ENCODE peak calls at places on chromosomes 7 and 10, in ten cellular contexts. P is astrocyte of the spinal cord; F is activated naive CD8-positive, alpha-beta T cell treated with anti-CD3 and anti-CD28 coated beads, Interleukin-2, amount 50 U/mL, for 24 hours; G is CD8-positive, alpha-beta memory T cell; X is NCI-H345; I is SW480; Y is right lobe of liver; B is HTR-8/SVneo; Z is C1 segment of cervical spinal cord; U is stimulated activated naive CD4-positive, alpha-beta T cell. K is an unnamed sample.

GRCh38 chr7:75854233-75854632 is 24.6 kb upstream of the RHBDD2 start:
- DNase-seq in P (peak; percentile 39), F (no peak), G (no peak), X (no peak), I (no peak), Y (no peak), B (no peak), Z (no peak), U (no peak), K (no peak)

GRCh38 chr7:107694395-107694794 is 33.8 kb downstream of the SLC26A4 start:
- DNase-seq in P (peak; percentile 30), F (no peak), G (no peak), X (no peak), I (no peak), Y (no peak), B (no peak), Z (no peak), U (no peak), K (no peak)

GRCh38 chr7:27110163-27110976 is 7.9 kb upstream of the HOXA2 start:
- DNase-seq in P (peak; percentile 97), F (no peak), G (no peak), X (no peak), I (no peak), Y (no peak), B (peak; percentile 83), Z (no peak), U (no peak), K (no peak)

GRCh38 chr7:30906014-30906413 is 5.6 kb upstream of the AQP1 start:
- DNase-seq in P (no peak), F (no peak), G (no peak), X (peak; percentile 13), I (no peak), Y (no peak), B (no peak), Z (no peak), U (no peak), K (no peak)

GRCh38 chr7:15571303-15571878 is 9.6 kb upstream of the AGMO start:
- DNase-seq in P (peak; percentile 67), F (no peak), G (no peak), X (no peak), I (no peak), Y (no peak), B (no peak), Z (no peak), U (no peak), K (no peak)

GRCh38 chr10:27564381-27564780 is 60.3 kb downstream of the RAB18 start:
- DNase-seq in P (no peak), F (no peak), G (no peak), X (no peak), I (no peak), Y (no peak), B (no peak), Z (no peak), U (no peak), K (no peak)

GRCh38 chr10:131086511-131086910 is 225.0 kb downstream of the TCERG1L start:
- DNase-seq in P (no peak), F (no peak), G (no peak), X (no peak), I (no peak), Y (no peak), B (no peak), Z (no peak), U (no peak), K (no peak)

GRCh38 chr10:114603943-114604342 is 54.1 kb downstream of the ABLIM1 start:
- DNase-seq in P (peak; percentile 17), F (no peak), G (no peak), X (no peak), I (no peak), Y (no peak), B (no peak), Z (no peak), U (no peak), K (no peak)

GRCh38 chr10:49164587-49165188 is 23.5 kb downstream of the TMEM273 start:
- DNase-seq in P (peak; percentile 34), F (peak; percentile 44), G (no peak), X (peak; percentile 2), I (peak; percentile 20), Y (no peak), B (peak; percentile 14), Z (no peak), U (no peak), K (peak; percentile 83)

GRCh38 chr10:48608926-48609325 is 4.1 kb upstream of the ARHGAP22 start:
- DNase-seq in P (no peak), F (no peak), G (no peak), X (no peak), I (no peak), Y (no peak), B (no peak), Z (no peak), U (no peak), K (no peak)

GRCh38 chr10:17685227-17685840 is 41.4 kb downstream of the STAM start:
- DNase-seq in P (no peak), F (peak; percentile 46), G (no peak), X (no peak), I (no peak), Y (no peak), B (no peak), Z (no peak), U (no peak), K (peak; percentile 22)

GRCh38 chr7:148515728-148516715 is 74.5 kb upstream of the C7orf33 start:
- DNase-seq in P (no peak), F (no peak), G (no peak), X (peak; percentile 21), I (no peak), Y (no peak), B (no peak), Z (no peak), U (no peak), K (no peak)

GRCh38 chr7:106915873-106916272 is 50.8 kb downstream of the PIK3CG start:
- DNase-seq in P (no peak), F (no peak), G (no peak), X (no peak), I (no peak), Y (no peak), B (no peak), Z (no peak), U (no peak), K (no peak)

GRCh38 chr10:72625276-72625607 is 637 bp downstream of the MICU1 start:
- DNase-seq in P (no peak), F (no peak), G (no peak), X (no peak), I (no peak), Y (no peak), B (no peak), Z (no peak), U (no peak), K (no peak)

GRCh38 chr7:7257899-7258692 is 75.8 kb downstream of the C1GALT1 start:
- DNase-seq in P (no peak), F (no peak), G (peak; percentile 11), X (no peak), I (no peak), Y (no peak), B (no peak), Z (no peak), U (peak; percentile 28), K (no peak)

GRCh38 chr7:19932549-19933249 is 159.3 kb upstream of the TMEM196 start:
- DNase-seq in P (no peak), F (no peak), G (no peak), X (no peak), I (no peak), Y (no peak), B (no peak), Z (no peak), U (no peak), K (no peak)

GRCh38 chr7:14125998-14126397 is 136.5 kb upstream of the ETV1 start:
- DNase-seq in P (peak; percentile 2), F (no peak), G (no peak), X (no peak), I (peak; percentile 5), Y (no peak), B (no peak), Z (no peak), U (no peak), K (peak; percentile 19)

GRCh38 chr7:55971045-55971444 is 6.7 kb downstream of the NIPSNAP2 start:
- DNase-seq in P (no peak), F (no peak), G (no peak), X (peak; percentile 91), I (no peak), Y (no peak), B (no peak), Z (no peak), U (no peak), K (no peak)

GRCh38 chr10:49667991-49668390 is 11.5 kb upstream of the C10orf53 start:
- DNase-seq in P (no peak), F (no peak), G (no peak), X (no peak), I (peak; percentile 20), Y (no peak), B (no peak), Z (no peak), U (no peak), K (peak; percentile 1)

GRCh38 chr10:78778446-78779338 is 290.1 kb upstream of the ZMIZ1 start:
- DNase-seq in P (no peak), F (no peak), G (no peak), X (no peak), I (no peak), Y (peak; percentile 28), B (no peak), Z (no peak), U (no peak), K (no peak)

GRCh38 chr10:5659702-5660528 is 6.5 kb downstream of the ASB13 start:
- DNase-seq in P (peak; percentile 27), F (no peak), G (no peak), X (no peak), I (peak; percentile 65), Y (peak; percentile 79), B (peak; percentile 51), Z (no peak), U (no peak), K (no peak)

GRCh38 chr10:116741391-116742351 is 695 bp downstream of the HSPA12A start:
- DNase-seq in P (no peak), F (no peak), G (no peak), X (no peak), I (no peak), Y (no peak), B (no peak), Z (peak; percentile 46), U (no peak), K (peak; percentile 27)

GRCh38 chr10:21475393-21475792 is 50.1 kb downstream of the SKIDA1 start:
- DNase-seq in P (no peak), F (no peak), G (no peak), X (peak; percentile 14), I (no peak), Y (no peak), B (no peak), Z (no peak), U (no peak), K (no peak)

GRCh38 chr10:69407621-69408301 is 9.0 kb downstream of the TACR2 start:
- DNase-seq in P (no peak), F (no peak), G (no peak), X (no peak), I (no peak), Y (peak; percentile 55), B (peak; percentile 48), Z (no peak), U (peak; percentile 47), K (peak; percentile 56)

GRCh38 chr10:34262965-34263364 is 552.1 kb downstream of the PARD3 start:
- DNase-seq in P (no peak), F (no peak), G (no peak), X (no peak), I (no peak), Y (no peak), B (no peak), Z (no peak), U (no peak), K (no peak)

GRCh38 chr7:107387573-107388219 is 82.2 kb upstream of the GPR22 start:
- DNase-seq in P (peak; percentile 83), F (no peak), G (no peak), X (no peak), I (no peak), Y (no peak), B (no peak), Z (no peak), U (no peak), K (peak; percentile 57)

GRCh38 chr7:94436018-94436604 is 41.4 kb downstream of the COL1A2 start:
- DNase-seq in P (peak; percentile 74), F (peak; percentile 56), G (peak; percentile 40), X (peak; percentile 48), I (peak; percentile 83), Y (no peak), B (peak; percentile 33), Z (peak; percentile 11), U (peak; percentile 29), K (peak; percentile 72)

GRCh38 chr7:90958669-90959068 is 305.6 kb upstream of the FZD1 start:
- DNase-seq in P (peak; percentile 88), F (no peak), G (no peak), X (peak; percentile 43), I (no peak), Y (no peak), B (no peak), Z (no peak), U (no peak), K (no peak)